ENCODE peak calls at places on chromosomes 11 and 22, in seven cellular contexts. One of them, this sample, is unnamed.

GRCh38 chr11:125207866-125208425 is 43.4 kb downstream of the PKNOX2 start:
- DNase-seq in spleen: no peak
- DNase-seq in colonic mucosa: no peak
- DNase-seq in fibroblast of lung: peak; percentile 16
- DNase-seq in heart right ventricle: no peak
- DNase-seq in nephron progenitor cell: no peak
- DNase-seq in GM06990: no peak
- DNase-seq in this sample: peak; percentile 58

GRCh38 chr11:83191491-83191890 is 2.0 kb upstream of the ANKRD42 start:
- DNase-seq in spleen: no peak
- DNase-seq in GM06990: no peak
- DNase-seq in fibroblast of lung: no peak
- DNase-seq in heart right ventricle: no peak
- DNase-seq in colonic mucosa: no peak
- DNase-seq in nephron progenitor cell: no peak
- DNase-seq in this sample: no peak

GRCh38 chr11:125514336-125515101 is 18.5 kb upstream of the FEZ1 start:
- DNase-seq in spleen: no peak
- DNase-seq in GM06990: peak; percentile 78
- DNase-seq in fibroblast of lung: peak; percentile 86
- DNase-seq in colonic mucosa: peak; percentile 54
- DNase-seq in heart right ventricle: no peak
- DNase-seq in nephron progenitor cell: no peak
- DNase-seq in this sample: peak; percentile 61

GRCh38 chr11:75288846-75289760 is 48.5 kb downstream of the TPBGL start:
- DNase-seq in colonic mucosa: no peak
- DNase-seq in fibroblast of lung: peak; percentile 29
- DNase-seq in nephron progenitor cell: no peak
- DNase-seq in spleen: no peak
- DNase-seq in GM06990: no peak
- DNase-seq in heart right ventricle: no peak
- DNase-seq in this sample: no peak

GRCh38 chr11:63280920-63281319 is 37.5 kb upstream of the SLC22A25 start:
- DNase-seq in GM06990: no peak
- DNase-seq in fibroblast of lung: no peak
- DNase-seq in nephron progenitor cell: no peak
- DNase-seq in heart right ventricle: no peak
- DNase-seq in spleen: no peak
- DNase-seq in colonic mucosa: no peak
- DNase-seq in this sample: no peak

GRCh38 chr11:117841582-117842031 is 17.1 kb upstream of the FXYD2 start:
- DNase-seq in spleen: no peak
- DNase-seq in colonic mucosa: peak; percentile 16
- DNase-seq in nephron progenitor cell: no peak
- DNase-seq in heart right ventricle: no peak
- DNase-seq in GM06990: no peak
- DNase-seq in fibroblast of lung: no peak
- DNase-seq in this sample: no peak

GRCh38 chr11:4065601-4066377 is 28.8 kb upstream of the RRM1 start:
- DNase-seq in colonic mucosa: no peak
- DNase-seq in spleen: no peak
- DNase-seq in GM06990: no peak
- DNase-seq in nephron progenitor cell: no peak
- DNase-seq in fibroblast of lung: peak; percentile 64
- DNase-seq in heart right ventricle: peak; percentile 48
- DNase-seq in this sample: no peak

GRCh38 chr11:72239296-72239848 is 4.6 kb downstream of the PHOX2A start:
- DNase-seq in spleen: peak; percentile 83
- DNase-seq in GM06990: peak; percentile 48
- DNase-seq in colonic mucosa: peak; percentile 63
- DNase-seq in heart right ventricle: peak; percentile 73
- DNase-seq in fibroblast of lung: peak; percentile 70
- DNase-seq in nephron progenitor cell: peak; percentile 34
- DNase-seq in this sample: peak; percentile 47

GRCh38 chr11:9231848-9232177 is 33.3 kb downstream of the DENND5A start:
- DNase-seq in fibroblast of lung: peak; percentile 75
- DNase-seq in colonic mucosa: no peak
- DNase-seq in nephron progenitor cell: no peak
- DNase-seq in heart right ventricle: peak; percentile 33
- DNase-seq in spleen: no peak
- DNase-seq in GM06990: no peak
- DNase-seq in this sample: peak; percentile 75

GRCh38 chr22:26669060-26669481 is 11.7 kb downstream of the MIAT start:
- DNase-seq in colonic mucosa: no peak
- DNase-seq in heart right ventricle: no peak
- DNase-seq in nephron progenitor cell: peak; percentile 45
- DNase-seq in fibroblast of lung: no peak
- DNase-seq in spleen: peak; percentile 56
- DNase-seq in GM06990: no peak
- DNase-seq in this sample: peak; percentile 66

GRCh38 chr22:38923463-38924196 is 33.8 kb upstream of the APOBEC3A start:
- DNase-seq in spleen: no peak
- DNase-seq in colonic mucosa: peak; percentile 83
- DNase-seq in heart right ventricle: peak; percentile 83
- DNase-seq in GM06990: no peak
- DNase-seq in nephron progenitor cell: no peak
- DNase-seq in fibroblast of lung: peak; percentile 92
- DNase-seq in this sample: peak; percentile 61

GRCh38 chr11:117805048-117805447 is 8.0 kb upstream of the DSCAML1 start:
- DNase-seq in colonic mucosa: no peak
- DNase-seq in fibroblast of lung: no peak
- DNase-seq in GM06990: no peak
- DNase-seq in heart right ventricle: no peak
- DNase-seq in nephron progenitor cell: no peak
- DNase-seq in spleen: no peak
- DNase-seq in this sample: no peak

GRCh38 chr11:71240865-71241691 is 11.3 kb downstream of the SHANK2 start:
- DNase-seq in GM06990: no peak
- DNase-seq in fibroblast of lung: peak; percentile 56
- DNase-seq in spleen: peak; percentile 59
- DNase-seq in colonic mucosa: no peak
- DNase-seq in nephron progenitor cell: peak; percentile 48
- DNase-seq in heart right ventricle: no peak
- DNase-seq in this sample: peak; percentile 96

GRCh38 chr11:12156301-12157140 is 46.1 kb downstream of the MICAL2 start:
- DNase-seq in colonic mucosa: no peak
- DNase-seq in spleen: peak; percentile 52
- DNase-seq in fibroblast of lung: peak; percentile 47
- DNase-seq in GM06990: no peak
- DNase-seq in heart right ventricle: no peak
- DNase-seq in nephron progenitor cell: no peak
- DNase-seq in this sample: no peak

GRCh38 chr11:33000181-33000580 is 15.5 kb upstream of the DEPDC7 start:
- DNase-seq in colonic mucosa: no peak
- DNase-seq in fibroblast of lung: peak; percentile 90
- DNase-seq in nephron progenitor cell: no peak
- DNase-seq in heart right ventricle: no peak
- DNase-seq in spleen: no peak
- DNase-seq in GM06990: no peak
- DNase-seq in this sample: peak; percentile 94

GRCh38 chr11:84316866-84317560 is 1030.8 kb upstream of the CCDC90B start:
- DNase-seq in GM06990: peak; percentile 1
- DNase-seq in colonic mucosa: no peak
- DNase-seq in nephron progenitor cell: peak; percentile 6
- DNase-seq in fibroblast of lung: peak; percentile 75
- DNase-seq in heart right ventricle: no peak
- DNase-seq in spleen: no peak
- DNase-seq in this sample: peak; percentile 63

GRCh38 chr22:33515733-33516297 is 404.5 kb downstream of the LARGE1 start:
- DNase-seq in nephron progenitor cell: no peak
- DNase-seq in fibroblast of lung: no peak
- DNase-seq in spleen: no peak
- DNase-seq in GM06990: no peak
- DNase-seq in colonic mucosa: no peak
- DNase-seq in heart right ventricle: no peak
- DNase-seq in this sample: no peak

GRCh38 chr11:91373497-91373896 is 851.1 kb upstream of the FAT3 start:
- DNase-seq in nephron progenitor cell: no peak
- DNase-seq in heart right ventricle: no peak
- DNase-seq in spleen: no peak
- DNase-seq in fibroblast of lung: no peak
- DNase-seq in colonic mucosa: no peak
- DNase-seq in GM06990: no peak
- DNase-seq in this sample: peak; percentile 2

GRCh38 chr11:64094463-64095223 is 58.9 kb downstream of the FLRT1 start:
- DNase-seq in spleen: no peak
- DNase-seq in GM06990: no peak
- DNase-seq in colonic mucosa: no peak
- DNase-seq in heart right ventricle: no peak
- DNase-seq in nephron progenitor cell: no peak
- DNase-seq in fibroblast of lung: peak; percentile 84
- DNase-seq in this sample: peak; percentile 74

GRCh38 chr11:40293655-40294342 is 1165.7 kb downstream of the LRRC4C start:
- DNase-seq in fibroblast of lung: peak; percentile 94
- DNase-seq in heart right ventricle: peak; percentile 35
- DNase-seq in spleen: no peak
- DNase-seq in GM06990: no peak
- DNase-seq in nephron progenitor cell: peak; percentile 75
- DNase-seq in colonic mucosa: peak; percentile 37
- DNase-seq in this sample: peak; percentile 95
- TF ChIP-seq CTCF in fibroblast of lung: peak; percentile 96
- TF ChIP-seq CTCF in heart right ventricle: peak; percentile 83
- TF ChIP-seq CTCF in spleen: peak; percentile 52
- TF ChIP-seq CTCF in GM06990: peak; percentile 69
- TF ChIP-seq CTCF in nephron progenitor cell: peak; percentile 88
- TF ChIP-seq CTCF in colonic mucosa: peak; percentile 67
- TF ChIP-seq CTCF in this sample: peak; percentile 99

GRCh38 chr11:899724-900123 is 10.9 kb downstream of the CHID1 start:
- DNase-seq in GM06990: no peak
- DNase-seq in colonic mucosa: no peak
- DNase-seq in heart right ventricle: no peak
- DNase-seq in nephron progenitor cell: no peak
- DNase-seq in fibroblast of lung: no peak
- DNase-seq in spleen: no peak
- DNase-seq in this sample: no peak

GRCh38 chr11:897226-898159 is 13.1 kb downstream of the CHID1 start:
- DNase-seq in fibroblast of lung: no peak
- DNase-seq in nephron progenitor cell: no peak
- DNase-seq in colonic mucosa: no peak
- DNase-seq in spleen: no peak
- DNase-seq in GM06990: no peak
- DNase-seq in heart right ventricle: no peak
- DNase-seq in this sample: no peak

GRCh38 chr11:898160-898517 is 12.5 kb downstream of the CHID1 start:
- DNase-seq in GM06990: no peak
- DNase-seq in heart right ventricle: no peak
- DNase-seq in nephron progenitor cell: peak; percentile 30
- DNase-seq in colonic mucosa: no peak
- DNase-seq in spleen: no peak
- DNase-seq in fibroblast of lung: peak; percentile 7
- DNase-seq in this sample: peak; percentile 56

GRCh38 chr11:900545-900944 is 10.1 kb downstream of the CHID1 start:
- DNase-seq in heart right ventricle: no peak
- DNase-seq in nephron progenitor cell: no peak
- DNase-seq in GM06990: no peak
- DNase-seq in spleen: no peak
- DNase-seq in colonic mucosa: no peak
- DNase-seq in fibroblast of lung: no peak
- DNase-seq in this sample: no peak

DNA sequence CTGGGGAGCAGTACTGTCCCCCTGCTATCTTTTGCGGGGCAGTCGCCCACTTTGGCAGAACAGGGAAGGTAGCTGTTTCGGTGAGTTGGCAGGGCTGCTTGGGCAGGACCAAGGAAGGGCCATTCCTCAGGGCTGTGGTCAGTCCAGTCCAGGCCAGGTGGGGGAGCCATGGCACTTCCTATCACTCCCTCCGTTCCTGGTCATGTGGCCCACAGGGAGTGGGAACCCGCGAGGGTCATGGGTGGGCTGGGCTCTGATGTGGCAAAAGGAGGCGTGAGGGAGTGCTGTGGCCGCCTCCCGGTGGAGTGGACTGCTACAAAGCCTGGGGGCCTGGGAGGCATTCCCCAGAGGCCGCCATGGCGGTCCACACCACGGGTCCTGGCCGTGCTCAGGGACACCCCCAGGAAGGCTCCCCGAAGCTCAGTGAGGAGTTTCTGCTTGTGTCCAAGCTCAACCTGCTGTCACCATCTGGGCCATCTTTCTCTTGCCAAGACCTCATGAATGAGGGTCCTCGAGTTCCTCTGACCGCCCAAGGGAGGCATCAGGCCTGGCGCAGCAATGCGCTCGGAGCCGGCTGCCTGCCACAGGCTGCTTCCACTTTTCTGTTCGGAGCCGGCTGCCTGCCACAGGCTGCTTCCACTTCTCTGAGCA is 11.9 kb downstream of the CHID1 start:
- DNase-seq in nephron progenitor cell: peak; percentile 48
- DNase-seq in GM06990: no peak
- DNase-seq in fibroblast of lung: peak; percentile 10
- DNase-seq in colonic mucosa: no peak
- DNase-seq in heart right ventricle: no peak
- DNase-seq in spleen: no peak
- DNase-seq in this sample: peak; percentile 47
- TF ChIP-seq CTCF in nephron progenitor cell: peak; percentile 3
- TF ChIP-seq CTCF in GM06990: no peak
- TF ChIP-seq CTCF in fibroblast of lung: no peak
- TF ChIP-seq CTCF in colonic mucosa: no peak
- TF ChIP-seq CTCF in heart right ventricle: no peak
- TF ChIP-seq CTCF in spleen: no peak
- TF ChIP-seq CTCF in this sample: peak; percentile 52

DNA sequence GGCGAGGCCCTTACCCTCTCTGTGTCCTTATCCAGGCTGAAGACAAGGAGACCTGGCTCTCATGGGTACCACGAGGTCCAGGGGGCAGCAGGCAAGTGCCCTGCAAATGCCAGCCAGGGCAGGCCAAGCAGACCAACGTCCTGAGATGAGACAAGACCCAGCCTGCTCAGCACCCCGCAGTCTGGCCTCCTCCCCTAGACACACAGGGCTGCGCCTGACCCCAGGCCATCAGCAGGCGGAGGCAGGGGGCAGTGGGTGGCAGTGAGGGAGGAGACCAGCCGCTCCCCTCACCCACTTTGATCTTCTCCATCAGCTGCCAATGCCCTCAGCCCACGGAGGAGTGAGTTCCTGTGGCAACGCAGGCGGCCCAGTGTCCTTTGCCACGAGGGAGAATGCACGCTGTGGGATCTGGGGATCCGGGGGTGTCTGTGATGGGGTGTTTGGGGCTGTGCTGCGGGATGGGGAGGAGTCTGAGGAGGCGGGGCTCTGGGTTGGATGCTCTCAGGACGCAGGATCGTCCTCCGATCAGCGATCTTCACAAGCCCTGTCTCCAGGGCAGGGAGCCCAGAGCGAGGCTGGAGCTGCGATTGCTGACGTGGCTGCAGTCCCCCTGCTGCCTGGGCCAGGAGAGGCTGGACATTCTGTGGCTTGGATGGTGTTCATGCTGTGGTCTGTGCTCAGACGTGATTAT is 30.5 kb upstream of the PPARA start:
- DNase-seq in fibroblast of lung: peak; percentile 92
- DNase-seq in GM06990: no peak
- DNase-seq in spleen: no peak
- DNase-seq in heart right ventricle: no peak
- DNase-seq in nephron progenitor cell: no peak
- DNase-seq in colonic mucosa: no peak
- DNase-seq in this sample: peak; percentile 87
- TF ChIP-seq CTCF in fibroblast of lung: no peak
- TF ChIP-seq CTCF in GM06990: no peak
- TF ChIP-seq CTCF in spleen: no peak
- TF ChIP-seq CTCF in heart right ventricle: no peak
- TF ChIP-seq CTCF in nephron progenitor cell: no peak
- TF ChIP-seq CTCF in colonic mucosa: no peak
- TF ChIP-seq CTCF in this sample: peak; percentile 36

GRCh38 chr22:46052801-46053562 is 76.0 kb upstream of the WNT7B start:
- DNase-seq in GM06990: no peak
- DNase-seq in heart right ventricle: no peak
- DNase-seq in fibroblast of lung: peak; percentile 51
- DNase-seq in nephron progenitor cell: no peak
- DNase-seq in spleen: peak; percentile 89
- DNase-seq in colonic mucosa: peak; percentile 71
- DNase-seq in this sample: peak; percentile 55
- TF ChIP-seq CTCF in GM06990: no peak
- TF ChIP-seq CTCF in heart right ventricle: no peak
- TF ChIP-seq CTCF in fibroblast of lung: no peak
- TF ChIP-seq CTCF in nephron progenitor cell: no peak
- TF ChIP-seq CTCF in spleen: no peak
- TF ChIP-seq CTCF in colonic mucosa: no peak
- TF ChIP-seq CTCF in this sample: no peak